ENCODE peak calls at places on chromosomes 2 and 18, in five cellular contexts. One of them, this sample, is unnamed.

GRCh38 chr18:11119962-11120361 is 29.4 kb downstream of the PIEZO2 start:
- DNase-seq in cardiac fibroblast: peak
- DNase-seq in kidney epithelial cell: no peak
- DNase-seq in OCI-LY7: no peak
- DNase-seq in endodermal cell: no peak
- DNase-seq in this sample: no peak

GRCh38 chr18:62957885-62958472 is 242.6 kb downstream of the PHLPP1 start:
- DNase-seq in cardiac fibroblast: peak
- DNase-seq in kidney epithelial cell: no peak
- DNase-seq in OCI-LY7: peak
- DNase-seq in endodermal cell: peak
- DNase-seq in this sample: peak

GRCh38 chr2:210128961-210129360 is 42.2 kb downstream of the KANSL1L start:
- DNase-seq in cardiac fibroblast: peak
- DNase-seq in kidney epithelial cell: no peak
- DNase-seq in OCI-LY7: no peak
- DNase-seq in endodermal cell: no peak
- DNase-seq in this sample: no peak

GRCh38 chr18:78638889-78639596 is 340.6 kb upstream of the SALL3 start:
- DNase-seq in cardiac fibroblast: no peak
- DNase-seq in kidney epithelial cell: no peak
- DNase-seq in OCI-LY7: no peak
- DNase-seq in endodermal cell: no peak
- DNase-seq in this sample: no peak

GRCh38 chr2:10305254-10305635 is 2.5 kb downstream of the HPCAL1 start:
- DNase-seq in cardiac fibroblast: peak
- DNase-seq in kidney epithelial cell: no peak
- DNase-seq in OCI-LY7: no peak
- DNase-seq in endodermal cell: no peak
- DNase-seq in this sample: no peak

GRCh38 chr2:168244318-168244717 is 3.1 kb downstream of the STK39 start:
- DNase-seq in cardiac fibroblast: no peak
- DNase-seq in kidney epithelial cell: no peak
- DNase-seq in OCI-LY7: peak
- DNase-seq in endodermal cell: no peak
- DNase-seq in this sample: no peak

GRCh38 chr2:233816334-233816733 is 38.0 kb downstream of the HJURP start:
- DNase-seq in cardiac fibroblast: no peak
- DNase-seq in kidney epithelial cell: no peak
- DNase-seq in OCI-LY7: no peak
- DNase-seq in endodermal cell: peak
- DNase-seq in this sample: no peak

GRCh38 chr18:13222371-13223281 is 4.1 kb downstream of the LDLRAD4 start:
- DNase-seq in cardiac fibroblast: peak
- DNase-seq in kidney epithelial cell: no peak
- DNase-seq in OCI-LY7: no peak
- DNase-seq in endodermal cell: no peak
- DNase-seq in this sample: no peak

GRCh38 chr2:120892967-120893667 is 157.4 kb downstream of the GLI2 start:
- DNase-seq in cardiac fibroblast: peak
- DNase-seq in kidney epithelial cell: no peak
- DNase-seq in OCI-LY7: no peak
- DNase-seq in endodermal cell: no peak
- DNase-seq in this sample: no peak

GRCh38 chr2:109460553-109461324 is 153.0 kb downstream of the SEPTIN10 start:
- DNase-seq in cardiac fibroblast: no peak
- DNase-seq in kidney epithelial cell: peak
- DNase-seq in OCI-LY7: no peak
- DNase-seq in endodermal cell: peak
- DNase-seq in this sample: no peak

GRCh38 chr2:200376422-200377142 is 70.1 kb downstream of the SPATS2L start:
- DNase-seq in cardiac fibroblast: no peak
- DNase-seq in kidney epithelial cell: no peak
- DNase-seq in OCI-LY7: no peak
- DNase-seq in endodermal cell: no peak
- DNase-seq in this sample: no peak

GRCh38 chr18:11857177-11857887 is 6.1 kb downstream of the CHMP1B start:
- DNase-seq in cardiac fibroblast: peak
- DNase-seq in kidney epithelial cell: peak
- DNase-seq in OCI-LY7: no peak
- DNase-seq in endodermal cell: peak
- DNase-seq in this sample: no peak

GRCh38 chr2:159737292-159737916 is 25.1 kb downstream of the MARCHF7 start:
- DNase-seq in cardiac fibroblast: peak
- DNase-seq in kidney epithelial cell: no peak
- DNase-seq in OCI-LY7: no peak
- DNase-seq in endodermal cell: no peak
- DNase-seq in this sample: no peak

GRCh38 chr2:62706721-62707516 is 1.4 kb downstream of the EHBP1 start:
- DNase-seq in cardiac fibroblast: no peak
- DNase-seq in kidney epithelial cell: no peak
- DNase-seq in OCI-LY7: no peak
- DNase-seq in endodermal cell: no peak
- DNase-seq in this sample: no peak

GRCh38 chr2:123303735-123304134 is 721.4 kb upstream of the CNTNAP5 start:
- DNase-seq in cardiac fibroblast: peak
- DNase-seq in kidney epithelial cell: no peak
- DNase-seq in OCI-LY7: no peak
- DNase-seq in endodermal cell: no peak
- DNase-seq in this sample: no peak

GRCh38 chr2:74530239-74531161 is 767 bp downstream of the HTRA2 start:
- DNase-seq in cardiac fibroblast: peak
- DNase-seq in kidney epithelial cell: no peak
- DNase-seq in OCI-LY7: peak
- DNase-seq in endodermal cell: peak
- DNase-seq in this sample: no peak

GRCh38 chr18:46946656-46947282 is 29.4 kb downstream of the KATNAL2 start:
- DNase-seq in cardiac fibroblast: peak
- DNase-seq in kidney epithelial cell: peak
- DNase-seq in OCI-LY7: no peak
- DNase-seq in endodermal cell: peak
- DNase-seq in this sample: no peak

GRCh38 chr18:46953195-46953594 is 35.8 kb downstream of the KATNAL2 start:
- DNase-seq in cardiac fibroblast: no peak
- DNase-seq in kidney epithelial cell: no peak
- DNase-seq in OCI-LY7: no peak
- DNase-seq in endodermal cell: no peak
- DNase-seq in this sample: no peak

DNA sequence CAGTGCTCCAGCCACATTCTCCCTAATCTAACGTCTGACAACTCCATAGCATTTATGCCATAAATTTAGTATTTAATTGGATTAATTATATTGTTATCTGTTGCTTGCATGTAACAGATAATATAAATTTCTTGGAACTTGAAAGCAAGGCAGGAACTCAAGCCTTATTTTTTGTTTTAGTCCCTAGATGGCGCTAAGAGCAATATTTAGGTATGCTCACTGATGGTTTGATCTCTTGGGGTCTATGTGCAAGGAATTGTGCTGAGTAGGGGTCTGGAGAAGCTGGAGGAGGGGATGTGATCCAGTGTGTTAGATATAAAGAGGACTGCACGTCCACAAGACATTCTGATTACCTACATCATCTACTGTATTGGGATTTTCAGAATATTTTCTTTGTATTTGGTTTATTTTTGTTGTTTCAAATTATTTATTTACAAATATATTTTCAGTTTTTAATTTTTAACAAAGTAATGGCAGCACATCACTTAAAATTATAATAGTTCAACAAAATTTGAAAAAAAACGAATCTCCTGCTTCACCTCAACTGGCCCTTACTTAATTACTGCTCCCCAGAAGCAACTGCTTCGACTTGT is 32.8 kb downstream of the KATNAL2 start:
- DNase-seq in cardiac fibroblast: peak
- DNase-seq in kidney epithelial cell: no peak
- DNase-seq in OCI-LY7: peak
- DNase-seq in endodermal cell: no peak
- DNase-seq in this sample: no peak
- TF ChIP-seq CTCF in cardiac fibroblast: peak
- TF ChIP-seq CTCF in kidney epithelial cell: peak
- TF ChIP-seq CTCF in OCI-LY7: peak
- TF ChIP-seq CTCF in endodermal cell: peak
- TF ChIP-seq CTCF in this sample: peak

DNA sequence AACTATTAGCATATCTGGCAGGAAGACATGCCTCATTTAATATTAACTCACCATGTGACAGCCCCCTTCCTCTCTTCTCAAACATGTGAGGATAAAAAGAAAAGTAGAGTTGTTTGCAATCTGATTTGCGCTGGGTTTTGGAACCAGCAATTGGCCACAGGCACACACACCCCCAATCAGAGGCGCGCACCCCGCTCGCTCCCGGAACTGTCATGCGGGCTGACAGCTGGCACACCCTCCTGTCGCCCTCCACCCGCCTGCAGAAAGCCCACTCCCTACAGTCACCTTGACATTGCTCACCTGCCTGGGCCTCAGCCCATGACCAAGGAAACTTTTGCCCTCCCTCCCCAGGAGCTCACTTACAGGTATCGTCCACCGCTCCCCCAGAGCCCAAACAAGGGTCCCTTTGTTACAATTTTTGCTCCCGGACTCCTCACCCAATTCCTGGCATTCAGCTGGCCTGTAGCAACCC is 1.1 kb downstream of the COBLL1 start:
- DNase-seq in cardiac fibroblast: no peak
- DNase-seq in kidney epithelial cell: no peak
- DNase-seq in OCI-LY7: no peak
- DNase-seq in endodermal cell: no peak
- DNase-seq in this sample: no peak
- H3K4me3 ChIP-seq in cardiac fibroblast: peak
- H3K4me3 ChIP-seq in kidney epithelial cell: peak
- H3K4me3 ChIP-seq in OCI-LY7: no peak
- H3K4me3 ChIP-seq in endodermal cell: peak
- H3K4me3 ChIP-seq in this sample: no peak

DNA sequence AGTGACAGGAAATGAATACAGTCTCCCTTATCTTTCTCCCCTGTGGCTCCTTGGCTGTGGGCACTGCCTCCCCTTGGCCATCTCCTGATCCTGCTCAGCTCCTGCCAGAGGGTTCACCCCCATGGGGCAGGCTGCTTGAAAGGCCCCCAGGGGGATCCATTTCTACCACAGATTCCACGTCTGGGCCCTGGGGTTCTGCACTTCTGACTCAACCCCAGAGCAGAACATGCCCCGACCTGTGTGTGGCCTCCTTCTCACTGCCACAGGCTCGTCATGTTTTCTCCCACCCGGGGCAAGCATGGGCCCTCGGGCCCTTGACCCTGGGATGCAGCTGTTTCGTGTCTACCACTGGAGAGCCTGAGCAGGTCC is 122.2 kb downstream of the ACKR3 start:
- DNase-seq in cardiac fibroblast: peak
- DNase-seq in kidney epithelial cell: no peak
- DNase-seq in OCI-LY7: no peak
- DNase-seq in endodermal cell: no peak
- DNase-seq in this sample: no peak
- TF ChIP-seq CTCF in cardiac fibroblast: no peak
- TF ChIP-seq CTCF in kidney epithelial cell: no peak
- TF ChIP-seq CTCF in OCI-LY7: no peak
- TF ChIP-seq CTCF in endodermal cell: peak
- TF ChIP-seq CTCF in this sample: no peak

DNA sequence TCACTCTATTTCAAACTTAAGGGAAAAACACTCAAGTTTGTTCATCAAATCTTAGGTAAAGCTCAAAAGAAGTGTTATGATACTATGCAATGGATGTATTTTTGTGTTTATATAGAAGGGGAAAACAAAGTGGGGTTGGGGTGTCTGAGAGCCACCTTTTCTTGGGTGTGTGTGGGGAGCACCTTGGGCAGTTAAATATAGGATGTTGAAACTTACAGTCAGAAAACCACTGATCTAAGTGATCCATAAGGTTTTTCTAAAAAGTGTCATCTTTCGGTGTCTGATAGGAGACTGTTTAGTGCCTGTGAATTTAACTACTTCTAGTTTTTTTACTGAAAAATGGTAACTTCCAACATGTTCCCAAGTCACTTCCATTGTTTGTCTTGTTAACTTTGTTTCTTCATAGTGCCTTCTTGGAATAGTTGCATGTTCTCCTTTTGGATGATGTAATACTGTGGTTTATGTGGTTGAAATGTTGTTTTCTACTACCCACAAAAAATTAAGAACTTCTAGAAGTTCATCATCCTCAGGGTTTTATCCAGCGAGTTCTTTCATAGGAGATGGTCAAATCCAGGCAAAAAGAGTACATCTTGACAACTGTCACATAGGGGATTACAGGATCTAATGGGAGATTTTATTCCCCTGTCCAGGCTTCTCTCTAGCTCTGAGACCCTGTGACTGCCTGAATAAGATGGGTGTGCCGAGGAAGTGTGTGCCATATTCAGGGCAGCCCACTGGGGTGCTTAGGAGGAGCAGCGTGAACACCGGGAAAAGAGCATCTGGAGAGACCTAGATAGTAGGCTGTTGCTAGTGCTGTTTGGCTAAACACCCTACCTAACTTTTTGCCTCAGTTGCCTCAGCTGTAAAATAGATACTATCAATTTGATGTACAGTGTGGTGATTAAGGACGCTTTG is 46.2 kb downstream of the CAB39 start:
- DNase-seq in cardiac fibroblast: peak
- DNase-seq in kidney epithelial cell: no peak
- DNase-seq in OCI-LY7: no peak
- DNase-seq in endodermal cell: no peak
- DNase-seq in this sample: no peak
- H3K4me3 ChIP-seq in cardiac fibroblast: no peak
- H3K4me3 ChIP-seq in kidney epithelial cell: no peak
- H3K4me3 ChIP-seq in OCI-LY7: no peak
- H3K4me3 ChIP-seq in endodermal cell: no peak
- H3K4me3 ChIP-seq in this sample: no peak

GRCh38 chr2:206502729-206503128 is 59.4 kb downstream of the ADAM23 start:
- DNase-seq in cardiac fibroblast: no peak
- DNase-seq in kidney epithelial cell: no peak
- DNase-seq in OCI-LY7: no peak
- DNase-seq in endodermal cell: no peak
- DNase-seq in this sample: no peak
- TF ChIP-seq CTCF in cardiac fibroblast: no peak
- TF ChIP-seq CTCF in kidney epithelial cell: no peak
- TF ChIP-seq CTCF in OCI-LY7: peak
- TF ChIP-seq CTCF in endodermal cell: peak
- TF ChIP-seq CTCF in this sample: no peak